ENCODE peak calls at places on chromosomes 6 and 20, in six cellular contexts. One of them, this sample, is unnamed.

GRCh38 chr6:111487656-111488055 is 4.6 kb upstream of the REV3L start:
- DNase-seq in renal cortical epithelial cell: peak; percentile 82
- DNase-seq in sigmoid colon: no peak
- DNase-seq in hypothalamus: no peak
- DNase-seq in brain microvascular endothelial cell: peak; percentile 8
- DNase-seq in NCI-H2171: no peak
- DNase-seq in this sample: no peak

GRCh38 chr20:34675993-34676641 is 775 bp downstream of the PIGU start:
- DNase-seq in renal cortical epithelial cell: no peak
- DNase-seq in sigmoid colon: no peak
- DNase-seq in hypothalamus: no peak
- DNase-seq in brain microvascular endothelial cell: no peak
- DNase-seq in NCI-H2171: no peak
- DNase-seq in this sample: no peak

GRCh38 chr20:58694241-58695083 is 1.9 kb downstream of the NPEPL1 start:
- DNase-seq in renal cortical epithelial cell: no peak
- DNase-seq in sigmoid colon: peak; percentile 66
- DNase-seq in hypothalamus: no peak
- DNase-seq in brain microvascular endothelial cell: no peak
- DNase-seq in NCI-H2171: no peak
- DNase-seq in this sample: no peak

GRCh38 chr6:35082046-35082732 is 59.0 kb downstream of the TCP11 start:
- DNase-seq in renal cortical epithelial cell: no peak
- DNase-seq in sigmoid colon: peak; percentile 59
- DNase-seq in hypothalamus: no peak
- DNase-seq in brain microvascular endothelial cell: no peak
- DNase-seq in NCI-H2171: no peak
- DNase-seq in this sample: no peak

GRCh38 chr6:165662041-165662491 is 975 bp downstream of the PDE10A start:
- DNase-seq in renal cortical epithelial cell: no peak
- DNase-seq in sigmoid colon: no peak
- DNase-seq in hypothalamus: no peak
- DNase-seq in brain microvascular endothelial cell: peak; percentile 29
- DNase-seq in NCI-H2171: no peak
- DNase-seq in this sample: no peak

GRCh38 chr20:5567644-5568043 is 182.6 kb upstream of the SHLD1 start:
- DNase-seq in renal cortical epithelial cell: no peak
- DNase-seq in sigmoid colon: no peak
- DNase-seq in hypothalamus: no peak
- DNase-seq in brain microvascular endothelial cell: no peak
- DNase-seq in NCI-H2171: no peak
- DNase-seq in this sample: no peak

GRCh38 chr6:38566295-38566694 is 73.4 kb downstream of the BTBD9 start:
- DNase-seq in renal cortical epithelial cell: no peak
- DNase-seq in sigmoid colon: no peak
- DNase-seq in hypothalamus: no peak
- DNase-seq in brain microvascular endothelial cell: no peak
- DNase-seq in NCI-H2171: no peak
- DNase-seq in this sample: no peak

GRCh38 chr6:76347539-76347938 is 275.1 kb upstream of the IMPG1 start:
- DNase-seq in renal cortical epithelial cell: no peak
- DNase-seq in sigmoid colon: no peak
- DNase-seq in hypothalamus: no peak
- DNase-seq in brain microvascular endothelial cell: no peak
- DNase-seq in NCI-H2171: no peak
- DNase-seq in this sample: no peak

GRCh38 chr6:1738682-1739081 is 129.0 kb downstream of the FOXC1 start:
- DNase-seq in renal cortical epithelial cell: no peak
- DNase-seq in sigmoid colon: no peak
- DNase-seq in hypothalamus: no peak
- DNase-seq in brain microvascular endothelial cell: no peak
- DNase-seq in NCI-H2171: no peak
- DNase-seq in this sample: no peak

GRCh38 chr6:161029195-161029809 is 37.7 kb downstream of the MAP3K4 start:
- DNase-seq in renal cortical epithelial cell: peak; percentile 74
- DNase-seq in sigmoid colon: no peak
- DNase-seq in hypothalamus: no peak
- DNase-seq in brain microvascular endothelial cell: peak; percentile 64
- DNase-seq in NCI-H2171: no peak
- DNase-seq in this sample: no peak

GRCh38 chr6:32983493-32983848 is 15.1 kb downstream of the BRD2 start:
- DNase-seq in renal cortical epithelial cell: no peak
- DNase-seq in sigmoid colon: no peak
- DNase-seq in hypothalamus: no peak
- DNase-seq in brain microvascular endothelial cell: no peak
- DNase-seq in NCI-H2171: no peak
- DNase-seq in this sample: no peak

GRCh38 chr6:41707565-41708200 is 27.7 kb downstream of the TFEB start:
- DNase-seq in renal cortical epithelial cell: no peak
- DNase-seq in sigmoid colon: no peak
- DNase-seq in hypothalamus: peak; percentile 26
- DNase-seq in brain microvascular endothelial cell: no peak
- DNase-seq in NCI-H2171: no peak
- DNase-seq in this sample: no peak

GRCh38 chr20:17856024-17856564 is 112.5 kb downstream of the SNX5 start:
- DNase-seq in renal cortical epithelial cell: no peak
- DNase-seq in sigmoid colon: no peak
- DNase-seq in hypothalamus: no peak
- DNase-seq in brain microvascular endothelial cell: no peak
- DNase-seq in NCI-H2171: no peak
- DNase-seq in this sample: no peak

GRCh38 chr6:137873273-137873762 is 6.3 kb downstream of the TNFAIP3 start:
- DNase-seq in renal cortical epithelial cell: peak; percentile 99
- DNase-seq in sigmoid colon: peak; percentile 93
- DNase-seq in hypothalamus: no peak
- DNase-seq in brain microvascular endothelial cell: peak; percentile 93
- DNase-seq in NCI-H2171: no peak
- DNase-seq in this sample: no peak

GRCh38 chr6:51934098-51934497 is 153.3 kb downstream of the PKHD1 start:
- DNase-seq in renal cortical epithelial cell: no peak
- DNase-seq in sigmoid colon: no peak
- DNase-seq in hypothalamus: no peak
- DNase-seq in brain microvascular endothelial cell: no peak
- DNase-seq in NCI-H2171: no peak
- DNase-seq in this sample: no peak

GRCh38 chr6:108029226-108029921 is 45.2 kb downstream of the OSTM1 start:
- DNase-seq in renal cortical epithelial cell: no peak
- DNase-seq in sigmoid colon: no peak
- DNase-seq in hypothalamus: no peak
- DNase-seq in brain microvascular endothelial cell: no peak
- DNase-seq in NCI-H2171: peak; percentile 76
- DNase-seq in this sample: no peak

GRCh38 chr20:25204550-25205276 is 9.2 kb downstream of the ENTPD6 start:
- DNase-seq in renal cortical epithelial cell: no peak
- DNase-seq in sigmoid colon: no peak
- DNase-seq in hypothalamus: no peak
- DNase-seq in brain microvascular endothelial cell: no peak
- DNase-seq in NCI-H2171: no peak
- DNase-seq in this sample: no peak

GRCh38 chr20:63626424-63627128 is at the start of gene GMEB2:
- DNase-seq in renal cortical epithelial cell: no peak
- DNase-seq in sigmoid colon: peak; percentile 90
- DNase-seq in hypothalamus: peak; percentile 79
- DNase-seq in brain microvascular endothelial cell: peak; percentile 7
- DNase-seq in NCI-H2171: peak; percentile 94
- DNase-seq in this sample: peak; percentile 83

GRCh38 chr6:73695619-73696421 is at the start of gene CD109:
- DNase-seq in renal cortical epithelial cell: peak; percentile 87
- DNase-seq in sigmoid colon: peak; percentile 71
- DNase-seq in hypothalamus: peak; percentile 39
- DNase-seq in brain microvascular endothelial cell: peak; percentile 51
- DNase-seq in NCI-H2171: peak; percentile 12
- DNase-seq in this sample: peak; percentile 65

GRCh38 chr6:13065596-13065995 is 262.7 kb downstream of the TBC1D7 start:
- DNase-seq in renal cortical epithelial cell: no peak
- DNase-seq in sigmoid colon: no peak
- DNase-seq in hypothalamus: no peak
- DNase-seq in brain microvascular endothelial cell: no peak
- DNase-seq in NCI-H2171: no peak
- DNase-seq in this sample: no peak

GRCh38 chr6:134676307-134677281 is 273.3 kb downstream of the ALDH8A1 start:
- DNase-seq in renal cortical epithelial cell: peak; percentile 99
- DNase-seq in sigmoid colon: no peak
- DNase-seq in hypothalamus: no peak
- DNase-seq in brain microvascular endothelial cell: peak; percentile 33
- DNase-seq in NCI-H2171: peak; percentile 13
- DNase-seq in this sample: no peak

GRCh38 chr6:9250852-9251251 is 815.5 kb upstream of the SLC35B3 start:
- DNase-seq in renal cortical epithelial cell: peak; percentile 57
- DNase-seq in sigmoid colon: no peak
- DNase-seq in hypothalamus: peak; percentile 1
- DNase-seq in brain microvascular endothelial cell: peak; percentile 35
- DNase-seq in NCI-H2171: no peak
- DNase-seq in this sample: no peak

GRCh38 chr6:161031721-161032495 is 40.3 kb downstream of the MAP3K4 start:
- DNase-seq in renal cortical epithelial cell: peak; percentile 72
- DNase-seq in sigmoid colon: no peak
- DNase-seq in hypothalamus: no peak
- DNase-seq in brain microvascular endothelial cell: peak; percentile 56
- DNase-seq in NCI-H2171: no peak
- DNase-seq in this sample: no peak

GRCh38 chr6:157346371-157346770 is 23.1 kb upstream of the TMEM242 start:
- DNase-seq in renal cortical epithelial cell: no peak
- DNase-seq in sigmoid colon: no peak
- DNase-seq in hypothalamus: no peak
- DNase-seq in brain microvascular endothelial cell: no peak
- DNase-seq in NCI-H2171: no peak
- DNase-seq in this sample: no peak

GRCh38 chr6:125747589-125748533 is 1.6 kb upstream of the HEY2 start:
- DNase-seq in renal cortical epithelial cell: no peak
- DNase-seq in sigmoid colon: peak; percentile 77
- DNase-seq in hypothalamus: peak; percentile 39
- DNase-seq in brain microvascular endothelial cell: no peak
- DNase-seq in NCI-H2171: peak; percentile 58
- DNase-seq in this sample: peak; percentile 67

GRCh38 chr6:134106702-134107101 is 54.3 kb upstream of the SLC2A12 start:
- DNase-seq in renal cortical epithelial cell: no peak
- DNase-seq in sigmoid colon: no peak
- DNase-seq in hypothalamus: no peak
- DNase-seq in brain microvascular endothelial cell: no peak
- DNase-seq in NCI-H2171: no peak
- DNase-seq in this sample: no peak

GRCh38 chr6:36510365-36510764 is 36.9 kb downstream of the STK38 start:
- DNase-seq in renal cortical epithelial cell: no peak
- DNase-seq in sigmoid colon: no peak
- DNase-seq in hypothalamus: no peak
- DNase-seq in brain microvascular endothelial cell: no peak
- DNase-seq in NCI-H2171: no peak
- DNase-seq in this sample: no peak

GRCh38 chr6:15582499-15582898 is 80.3 kb downstream of the DTNBP1 start:
- DNase-seq in renal cortical epithelial cell: no peak
- DNase-seq in sigmoid colon: no peak
- DNase-seq in hypothalamus: no peak
- DNase-seq in brain microvascular endothelial cell: no peak
- DNase-seq in NCI-H2171: no peak
- DNase-seq in this sample: no peak

GRCh38 chr6:51842487-51843469 is 244.6 kb downstream of the PKHD1 start:
- DNase-seq in renal cortical epithelial cell: no peak
- DNase-seq in sigmoid colon: no peak
- DNase-seq in hypothalamus: peak; percentile 16
- DNase-seq in brain microvascular endothelial cell: no peak
- DNase-seq in NCI-H2171: no peak
- DNase-seq in this sample: no peak

GRCh38 chr6:123017313-123017712 is 21.3 kb downstream of the CLVS2 start:
- DNase-seq in renal cortical epithelial cell: no peak
- DNase-seq in sigmoid colon: no peak
- DNase-seq in hypothalamus: no peak
- DNase-seq in brain microvascular endothelial cell: no peak
- DNase-seq in NCI-H2171: no peak
- DNase-seq in this sample: no peak

This sample was measured in sciatic nerve.